ENCODE peak calls at places on chromosomes 12 and 14, in six cellular contexts. C, R, K, P, Q and U are unnamed samples.

GRCh38 chr12:102069707-102070106 is 7.9 kb upstream of the WASHC3 start:
- DNase-seq in Q (no peak), P (no peak), C (no peak), R (no peak), K (no peak), U (no peak)

GRCh38 chr12:644818-645552 is 18.3 kb downstream of the NINJ2 start:
- DNase-seq in P (no peak), R (no peak), C (no peak), K (no peak), Q (no peak), U (no peak)

GRCh38 chr12:39386335-39386734 is 56.6 kb downstream of the KIF21A start:
- DNase-seq in P (no peak), R (no peak), K (no peak), C (no peak), Q (no peak), U (no peak)

GRCh38 chr12:121801601-121802484 is 2.0 kb upstream of the SETD1B start:
- DNase-seq in K (peak), C (no peak), P (no peak), R (no peak), Q (peak), U (peak)

GRCh38 chr14:62081956-62082355 is 319.7 kb downstream of the SNAPC1 start:
- DNase-seq in P (no peak), K (no peak), C (no peak), R (no peak), Q (no peak), U (no peak)

GRCh38 chr12:11136075-11136474 is 1.6 kb upstream of the TAS2R30 start:
- DNase-seq in P (no peak), Q (no peak), C (peak), K (no peak), R (no peak), U (no peak)

GRCh38 chr14:68359862-68360552 is 432.9 kb downstream of the ZFP36L1 start:
- DNase-seq in C (no peak), P (peak), Q (no peak), K (no peak), R (peak), U (no peak)

GRCh38 chr12:87428701-87429277 is 600.4 kb downstream of the C12orf50 start:
- DNase-seq in R (no peak), Q (no peak), C (no peak), K (no peak), P (no peak), U (no peak)

GRCh38 chr14:95359974-95360826 is 40.5 kb upstream of the CLMN start:
- DNase-seq in P (peak), C (no peak), K (no peak), Q (no peak), R (peak), U (no peak)

GRCh38 chr14:99590746-99591555 is 13.1 kb downstream of the CCDC85C start:
- DNase-seq in R (no peak), Q (no peak), C (no peak), K (no peak), P (no peak), U (no peak)

GRCh38 chr14:94374749-94375148 is 13.7 kb downstream of the SERPINA1 start:
- DNase-seq in Q (no peak), C (no peak), P (no peak), K (no peak), R (no peak), U (no peak)

GRCh38 chr14:94227029-94227428 is 52.9 kb downstream of the PPP4R4 start:
- DNase-seq in P (no peak), K (no peak), Q (no peak), C (no peak), R (no peak), U (no peak)

GRCh38 chr14:103561381-103562134 is 899 bp downstream of the BAG5 start:
- DNase-seq in R (no peak), Q (peak), C (peak), K (peak), P (no peak), U (peak)

GRCh38 chr14:80356413-80356812 is 145.1 kb upstream of the DIO2 start:
- DNase-seq in K (no peak), Q (no peak), R (peak), P (no peak), C (no peak), U (no peak)